ENCODE peak calls at places on chromosome 15, in nine cellular contexts. One of them, this sample, is unnamed.

GRCh38 chr15:33675246-33675645 is 293.1 kb upstream of the CHRM5 start:
- DNase-seq in PC-3: peak
- DNase-seq in SK-N-SH: peak
- DNase-seq in MM.1S: peak
- DNase-seq in OCI-LY7: peak
- DNase-seq in HCT116: peak
- DNase-seq in GM23248: peak
- DNase-seq in neural progenitor cell: peak
- DNase-seq in GM23338: peak
- DNase-seq in this sample: peak

GRCh38 chr15:95715919-95716318 is 614.6 kb upstream of the NR2F2 start:
- DNase-seq in GM23248: no peak
- DNase-seq in PC-3: no peak
- DNase-seq in GM23338: peak
- DNase-seq in OCI-LY7: no peak
- DNase-seq in neural progenitor cell: peak
- DNase-seq in MM.1S: no peak
- DNase-seq in HCT116: no peak
- DNase-seq in SK-N-SH: no peak
- DNase-seq in this sample: no peak

GRCh38 chr15:83380682-83381081 is 66.5 kb upstream of the SH3GL3 start:
- DNase-seq in neural progenitor cell: peak
- DNase-seq in PC-3: peak
- DNase-seq in MM.1S: peak
- DNase-seq in SK-N-SH: peak
- DNase-seq in GM23248: peak
- DNase-seq in OCI-LY7: peak
- DNase-seq in HCT116: peak
- DNase-seq in GM23338: peak
- DNase-seq in this sample: peak

GRCh38 chr15:60973637-60974415 is 255.3 kb downstream of the RORA start:
- DNase-seq in OCI-LY7: no peak
- DNase-seq in SK-N-SH: no peak
- DNase-seq in PC-3: peak
- DNase-seq in GM23248: peak
- DNase-seq in HCT116: no peak
- DNase-seq in GM23338: no peak
- DNase-seq in neural progenitor cell: peak
- DNase-seq in MM.1S: no peak
- DNase-seq in this sample: no peak

GRCh38 chr15:60695713-60696522 is 217.0 kb upstream of the ICE2 start:
- DNase-seq in MM.1S: no peak
- DNase-seq in OCI-LY7: no peak
- DNase-seq in GM23248: peak
- DNase-seq in GM23338: no peak
- DNase-seq in SK-N-SH: no peak
- DNase-seq in neural progenitor cell: no peak
- DNase-seq in PC-3: no peak
- DNase-seq in HCT116: no peak
- DNase-seq in this sample: no peak

GRCh38 chr15:87671289-87671688 is 585.2 kb downstream of the NTRK3 start:
- DNase-seq in MM.1S: no peak
- DNase-seq in SK-N-SH: no peak
- DNase-seq in GM23248: no peak
- DNase-seq in PC-3: no peak
- DNase-seq in GM23338: no peak
- DNase-seq in OCI-LY7: no peak
- DNase-seq in HCT116: no peak
- DNase-seq in neural progenitor cell: no peak
- DNase-seq in this sample: no peak

GRCh38 chr15:63755162-63755561 is 78.6 kb downstream of the HERC1 start:
- DNase-seq in OCI-LY7: no peak
- DNase-seq in MM.1S: no peak
- DNase-seq in GM23338: no peak
- DNase-seq in HCT116: no peak
- DNase-seq in GM23248: no peak
- DNase-seq in SK-N-SH: no peak
- DNase-seq in PC-3: no peak
- DNase-seq in neural progenitor cell: no peak
- DNase-seq in this sample: no peak

GRCh38 chr15:78007211-78007956 is 70.1 kb downstream of the TBC1D2B start:
- DNase-seq in SK-N-SH: no peak
- DNase-seq in OCI-LY7: no peak
- DNase-seq in MM.1S: no peak
- DNase-seq in PC-3: no peak
- DNase-seq in neural progenitor cell: no peak
- DNase-seq in HCT116: no peak
- DNase-seq in GM23248: no peak
- DNase-seq in GM23338: no peak
- DNase-seq in this sample: no peak

GRCh38 chr15:69467636-69468035 is 15.0 kb downstream of the RPLP1 start:
- DNase-seq in SK-N-SH: no peak
- DNase-seq in GM23338: no peak
- DNase-seq in OCI-LY7: no peak
- DNase-seq in PC-3: peak
- DNase-seq in GM23248: no peak
- DNase-seq in MM.1S: no peak
- DNase-seq in neural progenitor cell: no peak
- DNase-seq in HCT116: no peak
- DNase-seq in this sample: peak

GRCh38 chr15:101675796-101676582 is 23.8 kb upstream of the TM2D3 start:
- DNase-seq in GM23248: peak
- DNase-seq in HCT116: no peak
- DNase-seq in SK-N-SH: no peak
- DNase-seq in OCI-LY7: no peak
- DNase-seq in neural progenitor cell: peak
- DNase-seq in GM23338: peak
- DNase-seq in MM.1S: no peak
- DNase-seq in PC-3: peak
- DNase-seq in this sample: no peak

GRCh38 chr15:74845208-74845568 is 2.2 kb upstream of the ULK3 start:
- DNase-seq in OCI-LY7: no peak
- DNase-seq in SK-N-SH: no peak
- DNase-seq in PC-3: no peak
- DNase-seq in HCT116: no peak
- DNase-seq in GM23248: no peak
- DNase-seq in GM23338: no peak
- DNase-seq in MM.1S: no peak
- DNase-seq in neural progenitor cell: no peak
- DNase-seq in this sample: no peak

GRCh38 chr15:59741274-59741906 is 52.3 kb upstream of the BNIP2 start:
- DNase-seq in SK-N-SH: peak
- DNase-seq in GM23338: peak
- DNase-seq in HCT116: peak
- DNase-seq in OCI-LY7: no peak
- DNase-seq in neural progenitor cell: peak
- DNase-seq in PC-3: peak
- DNase-seq in GM23248: peak
- DNase-seq in MM.1S: peak
- DNase-seq in this sample: peak

DNA sequence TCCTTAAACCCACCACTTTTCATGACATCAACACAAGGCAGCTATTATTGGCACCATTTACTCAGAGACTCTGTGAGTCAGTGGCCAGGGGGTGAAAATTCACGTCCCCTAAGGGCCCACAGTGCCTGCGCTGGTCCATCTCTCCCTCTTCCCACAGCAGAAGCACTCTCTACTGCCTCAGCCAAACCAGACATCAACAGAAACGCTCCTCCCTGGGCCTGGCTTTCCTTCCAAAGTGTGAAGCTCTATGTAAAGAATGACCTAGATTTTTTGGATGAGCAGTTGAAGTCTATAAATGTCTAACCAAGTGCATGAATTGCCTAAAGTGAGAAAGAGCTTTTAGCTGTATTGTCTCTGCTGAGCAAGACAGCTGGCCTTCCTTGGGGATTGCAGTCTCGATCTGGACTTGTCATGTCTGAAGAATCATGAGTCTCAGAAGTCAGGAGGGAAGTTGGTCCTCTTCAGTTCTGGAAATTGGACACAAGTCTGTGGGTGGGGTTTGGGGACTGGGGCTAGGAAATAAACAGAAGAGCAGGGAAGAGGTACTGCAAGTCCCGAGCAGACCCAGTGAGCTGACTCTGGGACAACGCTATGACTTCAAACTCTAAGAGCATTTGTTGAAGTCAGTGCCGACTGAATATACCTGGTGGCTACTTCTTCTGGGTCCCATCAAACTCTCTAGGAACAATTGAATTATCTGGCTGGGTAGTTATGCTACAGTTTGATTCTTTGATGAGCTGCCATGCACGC is 29.0 kb downstream of the RASGRP1 start:
- DNase-seq in PC-3: no peak
- DNase-seq in OCI-LY7: no peak
- DNase-seq in HCT116: no peak
- DNase-seq in GM23248: peak
- DNase-seq in SK-N-SH: no peak
- DNase-seq in MM.1S: no peak
- DNase-seq in neural progenitor cell: no peak
- DNase-seq in GM23338: no peak
- DNase-seq in this sample: no peak
- TF ChIP-seq EZH2phosphoT487 in PC-3: no peak
- TF ChIP-seq EZH2phosphoT487 in OCI-LY7: no peak
- TF ChIP-seq EZH2phosphoT487 in HCT116: no peak
- TF ChIP-seq EZH2phosphoT487 in GM23248: no peak
- TF ChIP-seq EZH2phosphoT487 in SK-N-SH: no peak
- TF ChIP-seq EZH2phosphoT487 in MM.1S: no peak
- TF ChIP-seq EZH2phosphoT487 in neural progenitor cell: no peak
- TF ChIP-seq EZH2phosphoT487 in GM23338: no peak
- TF ChIP-seq EZH2phosphoT487 in this sample: no peak

GRCh38 chr15:40405501-40406381 is at the start of gene IVD:
- DNase-seq in GM23248: peak
- DNase-seq in OCI-LY7: peak
- DNase-seq in PC-3: peak
- DNase-seq in GM23338: peak
- DNase-seq in SK-N-SH: peak
- DNase-seq in MM.1S: peak
- DNase-seq in neural progenitor cell: peak
- DNase-seq in HCT116: peak
- DNase-seq in this sample: peak
- H3K4me2 ChIP-seq in GM23248: peak
- H3K4me2 ChIP-seq in OCI-LY7: peak
- H3K4me2 ChIP-seq in PC-3: peak
- H3K4me2 ChIP-seq in GM23338: peak
- H3K4me2 ChIP-seq in SK-N-SH: peak
- H3K4me2 ChIP-seq in MM.1S: peak
- H3K4me2 ChIP-seq in neural progenitor cell: peak
- H3K4me2 ChIP-seq in HCT116: peak
- H3K4me2 ChIP-seq in this sample: peak

DNA sequence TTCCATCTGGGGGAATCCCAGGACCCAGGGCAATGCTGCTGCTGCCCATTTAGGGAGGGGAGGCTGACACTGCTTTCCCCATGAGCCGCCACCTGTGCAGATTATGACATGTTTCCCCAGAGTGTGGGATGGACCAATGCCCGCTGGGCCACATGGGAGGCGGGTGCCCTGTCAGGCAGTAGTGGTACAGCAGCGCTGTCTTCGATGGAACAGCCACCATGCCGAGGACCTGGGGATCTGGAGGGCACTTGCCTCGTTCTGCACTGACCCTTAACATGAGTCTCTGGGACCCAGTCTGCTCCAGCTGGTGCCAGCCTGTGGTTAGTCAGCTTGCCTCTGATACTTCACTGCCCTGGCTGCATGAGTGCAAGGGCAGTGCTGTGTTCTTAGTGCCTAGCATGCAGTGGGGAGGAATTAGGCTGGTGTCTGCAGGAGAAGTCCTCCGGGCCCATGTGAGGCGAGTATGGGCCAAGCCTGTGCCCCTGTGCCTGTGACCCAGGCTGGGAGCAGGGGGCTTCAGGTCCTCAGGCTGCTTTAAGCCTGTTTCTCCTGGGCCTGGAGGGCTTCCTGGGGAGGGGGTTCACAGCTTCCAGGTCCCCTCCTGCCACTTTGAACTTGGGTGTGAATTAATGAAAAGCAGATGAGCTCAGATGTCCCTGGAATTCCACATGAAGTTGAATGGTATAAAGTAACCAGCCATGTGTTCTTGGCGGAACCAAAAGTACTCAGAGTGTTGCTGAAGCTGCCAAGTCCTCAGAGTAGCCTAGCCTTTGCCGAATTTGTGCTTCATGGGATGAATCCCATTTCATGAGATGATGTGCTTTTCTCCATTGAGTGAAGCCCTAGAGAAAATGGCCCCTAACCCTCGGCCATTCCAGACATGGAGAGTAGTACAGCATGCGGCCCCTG is 22.9 kb downstream of the KLF13 start:
- DNase-seq in PC-3: no peak
- DNase-seq in GM23248: no peak
- DNase-seq in HCT116: no peak
- DNase-seq in SK-N-SH: no peak
- DNase-seq in GM23338: no peak
- DNase-seq in OCI-LY7: no peak
- DNase-seq in neural progenitor cell: no peak
- DNase-seq in MM.1S: peak
- DNase-seq in this sample: no peak
- H3K4me3 ChIP-seq in PC-3: no peak
- H3K4me3 ChIP-seq in GM23248: no peak
- H3K4me3 ChIP-seq in HCT116: no peak
- H3K4me3 ChIP-seq in SK-N-SH: no peak
- H3K4me3 ChIP-seq in GM23338: no peak
- H3K4me3 ChIP-seq in OCI-LY7: no peak
- H3K4me3 ChIP-seq in neural progenitor cell: no peak
- H3K4me3 ChIP-seq in MM.1S: no peak
- H3K4me3 ChIP-seq in this sample: no peak

GRCh38 chr15:42890161-42890913 is 30.2 kb downstream of the TTBK2 start:
- DNase-seq in GM23338: peak
- DNase-seq in neural progenitor cell: no peak
- DNase-seq in SK-N-SH: no peak
- DNase-seq in OCI-LY7: no peak
- DNase-seq in MM.1S: no peak
- DNase-seq in GM23248: peak
- DNase-seq in HCT116: no peak
- DNase-seq in PC-3: peak
- DNase-seq in this sample: peak
- TF ChIP-seq EZH2phosphoT487 in GM23338: no peak
- TF ChIP-seq EZH2phosphoT487 in neural progenitor cell: no peak
- TF ChIP-seq EZH2phosphoT487 in SK-N-SH: no peak
- TF ChIP-seq EZH2phosphoT487 in OCI-LY7: no peak
- TF ChIP-seq EZH2phosphoT487 in MM.1S: no peak
- TF ChIP-seq EZH2phosphoT487 in GM23248: no peak
- TF ChIP-seq EZH2phosphoT487 in HCT116: no peak
- TF ChIP-seq EZH2phosphoT487 in PC-3: no peak
- TF ChIP-seq EZH2phosphoT487 in this sample: no peak

This sample was measured in hepatocyte.